ENCODE peak calls at places on chromosomes 4 and X, in nine cellular contexts. X is tibial artery, S is psoas muscle, L is GM23338, D is cardiac muscle cell, T is fibroblast of the aortic adventitia, J is tibial nerve, B is A549, E is body of pancreas. M is an unnamed sample.

GRCh38 chr4:182384496-182385155 is 141.4 kb downstream of the TENM3 start:
- DNase-seq in D (no peak), L (peak), X (no peak), T (no peak), J (no peak), E (no peak), B (no peak), S (no peak), M (no peak)

GRCh38 chr4:10706236-10706635 is 21.7 kb upstream of the CLNK start:
- DNase-seq in X (no peak), E (no peak), J (no peak), S (no peak), T (peak), L (no peak), B (no peak), D (no peak), M (no peak)

GRCh38 chr4:100581337-100581736 is 63.5 kb upstream of the EMCN start:
- DNase-seq in S (peak), D (no peak), B (peak), E (no peak), J (no peak), L (no peak), T (peak), X (no peak), M (no peak)

GRCh38 chrX:45622538-45622937 is 421.9 kb upstream of the DIPK2B start:
- DNase-seq in X (no peak), E (no peak), B (no peak), L (no peak), J (no peak), T (peak), S (no peak), D (no peak), M (no peak)

GRCh38 chrX:93422693-93423092 is 250.7 kb downstream of the NAP1L3 start:
- DNase-seq in T (peak), L (peak), D (peak), X (no peak), B (no peak), E (peak), S (no peak), J (no peak), M (no peak)

GRCh38 chr4:38330321-38330720 is 333.7 kb upstream of the KLF3 start:
- DNase-seq in X (no peak), E (no peak), T (no peak), S (no peak), D (peak), B (no peak), L (no peak), J (no peak), M (no peak)

GRCh38 chrX:154719132-154719675 is 31.7 kb downstream of the GAB3 start:
- DNase-seq in E (no peak), D (no peak), T (peak), L (no peak), J (no peak), B (no peak), S (no peak), X (no peak), M (no peak)

GRCh38 chrX:81301877-81302276 is 100.0 kb downstream of the SH3BGRL start:
- DNase-seq in S (no peak), J (no peak), B (no peak), E (no peak), X (no peak), T (peak), L (peak), D (no peak), M (no peak)

GRCh38 chrX:75303795-75304194 is 29.9 kb downstream of the UPRT start:
- DNase-seq in T (peak), L (no peak), S (no peak), D (no peak), X (no peak), B (no peak), J (no peak), E (no peak), M (no peak)

GRCh38 chr4:16417198-16417597 is 190.9 kb upstream of the TAPT1 start:
- DNase-seq in L (no peak), S (no peak), X (no peak), T (no peak), J (no peak), E (no peak), B (no peak), D (no peak), M (no peak)

GRCh38 chrX:115582035-115582870 is 21.3 kb downstream of the PLS3 start:
- DNase-seq in B (no peak), L (no peak), E (no peak), X (no peak), S (no peak), T (no peak), D (no peak), J (no peak), M (no peak)

GRCh38 chrX:133676344-133677122 is 261.2 kb upstream of the GPC4 start:
- DNase-seq in S (no peak), D (no peak), B (no peak), L (no peak), J (no peak), E (peak), T (no peak), X (no peak), M (no peak)

GRCh38 chr4:166594326-166594946 is 639.9 kb downstream of the SPOCK3 start:
- DNase-seq in L (peak), J (no peak), E (peak), X (no peak), D (peak), T (peak), S (no peak), B (peak), M (no peak)

GRCh38 chrX:133448512-133449076 is 33.3 kb upstream of the GPC4 start:
- DNase-seq in X (no peak), E (no peak), B (no peak), J (no peak), T (peak), D (peak), L (peak), S (no peak), M (no peak)

GRCh38 chrX:7927259-7928167 is at the start of gene PNPLA4:
- DNase-seq in B (peak), J (peak), S (peak), E (peak), T (peak), D (peak), L (peak), X (peak), M (peak)

GRCh38 chr4:168797176-168797575 is 212.9 kb downstream of the CBR4 start:
- DNase-seq in X (no peak), B (no peak), D (no peak), S (no peak), L (no peak), T (peak), E (no peak), J (no peak), M (no peak)

GRCh38 chr4:129545599-129546278 is 449.8 kb downstream of the C4orf33 start:
- DNase-seq in D (peak), J (peak), L (no peak), B (no peak), T (peak), X (peak), E (peak), S (peak), M (peak)

GRCh38 chrX:100083146-100083715 is 326.8 kb downstream of the PCDH19 start:
- DNase-seq in B (no peak), T (no peak), X (no peak), E (no peak), J (no peak), L (no peak), S (no peak), D (no peak), M (no peak)

GRCh38 chrX:154714925-154715324 is 36.0 kb downstream of the GAB3 start:
- DNase-seq in B (peak), J (no peak), X (no peak), D (peak), L (peak), S (no peak), E (peak), T (peak), M (no peak)

GRCh38 chr4:16194199-16194598 is 32.1 kb downstream of the TAPT1 start:
- DNase-seq in J (no peak), X (no peak), T (peak), D (no peak), B (no peak), S (no peak), L (no peak), E (no peak), M (no peak)

GRCh38 chr4:25531272-25531671 is 124.4 kb upstream of the SLC34A2 start:
- DNase-seq in S (no peak), X (no peak), E (no peak), B (no peak), D (no peak), T (no peak), L (peak), J (no peak), M (no peak)

GRCh38 chrX:3175659-3176438 is 134.6 kb downstream of the ARSF start:
- DNase-seq in B (no peak), E (no peak), J (no peak), T (peak), S (no peak), X (no peak), L (no peak), D (no peak), M (no peak)

GRCh38 chrX:19958530-19959486 is 32.1 kb downstream of the BCLAF3 start:
- DNase-seq in L (no peak), B (no peak), S (no peak), D (no peak), J (no peak), T (no peak), X (no peak), E (no peak), M (no peak)

GRCh38 chr4:3311095-3311372 is 18.2 kb downstream of the RGS12 start:
- DNase-seq in J (no peak), X (peak), T (no peak), E (peak), B (no peak), S (no peak), D (no peak), L (no peak), M (no peak)

GRCh38 chr4:95155759-95156451 is 392.9 kb downstream of the UNC5C start:
- DNase-seq in D (peak), S (no peak), E (no peak), T (peak), B (peak), L (peak), J (no peak), X (no peak), M (no peak)

GRCh38 chr4:74042681-74043080 is 4.2 kb upstream of the CXCL3 start:
- DNase-seq in E (peak), J (no peak), L (peak), T (no peak), D (no peak), S (no peak), X (no peak), B (no peak), M (no peak)

GRCh38 chr4:74047152-74047551 is 8.7 kb upstream of the CXCL3 start:
- DNase-seq in T (no peak), J (no peak), D (no peak), S (no peak), E (no peak), L (no peak), X (no peak), B (no peak), M (no peak)

GRCh38 chr4:74045772-74046171 is 7.3 kb upstream of the CXCL3 start:
- DNase-seq in D (no peak), E (no peak), T (no peak), X (no peak), S (no peak), B (no peak), J (no peak), L (no peak), M (no peak)

GRCh38 chr4:74044676-74045075 is 6.2 kb upstream of the CXCL3 start:
- DNase-seq in J (no peak), X (no peak), T (no peak), S (no peak), D (no peak), L (no peak), B (no peak), E (no peak), M (no peak)

GRCh38 chr4:74045247-74045646 is 6.8 kb upstream of the CXCL3 start:
- DNase-seq in S (no peak), T (no peak), L (no peak), J (no peak), X (no peak), D (no peak), E (no peak), B (no peak), M (no peak)
- TF ChIP-seq CTCF in S (no peak), T (no peak), L (no peak), J (no peak), X (no peak), D (no peak), E (no peak), B (no peak), M (no peak)

GRCh38 chr4:111793686-111794085 is 351.6 kb upstream of the FAM241A start:
- DNase-seq in E (no peak), B (no peak), T (no peak), X (no peak), D (no peak), J (no peak), S (no peak), L (peak), M (no peak)

GRCh38 chr4:111800551-111800950 is 344.7 kb upstream of the FAM241A start:
- DNase-seq in D (no peak), T (no peak), X (no peak), L (no peak), J (no peak), E (no peak), B (no peak), S (no peak), M (no peak)

GRCh38 chr4:111802191-111802590 is 343.1 kb upstream of the FAM241A start:
- DNase-seq in J (no peak), E (no peak), B (no peak), X (no peak), L (no peak), D (no peak), S (no peak), T (no peak), M (no peak)

GRCh38 chr4:111797455-111798163 is 347.6 kb upstream of the FAM241A start:
- DNase-seq in S (no peak), D (no peak), E (no peak), J (no peak), B (no peak), T (no peak), L (no peak), X (no peak), M (no peak)

DNA sequence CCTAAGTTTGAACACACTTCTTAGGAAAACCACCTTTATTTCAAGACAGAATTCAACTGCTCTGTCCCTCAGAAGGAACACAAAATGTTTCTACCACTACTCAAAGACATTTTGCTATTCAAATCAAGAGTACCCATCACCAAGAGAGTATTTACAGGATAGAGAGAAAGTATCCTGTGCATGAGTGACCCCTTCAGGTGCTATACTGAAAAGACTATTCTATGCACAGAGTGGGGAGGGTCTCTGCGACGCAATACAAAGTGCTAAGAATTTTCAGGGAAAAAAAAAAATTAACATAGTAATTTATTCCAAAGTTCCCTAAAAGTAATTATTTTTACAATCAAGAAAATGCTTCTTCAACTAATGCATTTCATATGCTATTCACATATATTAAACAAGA is 346.4 kb upstream of the FAM241A start:
- DNase-seq in D (peak), T (no peak), S (no peak), X (no peak), L (peak), B (no peak), E (no peak), J (no peak), M (no peak)
- TF ChIP-seq CTCF in D (no peak), T (no peak), S (no peak), X (no peak), L (peak), B (no peak), E (no peak), J (no peak), M (no peak)

GRCh38 chr4:5824635-5825034 is 68.3 kb downstream of the CRMP1 start:
- DNase-seq in E (no peak), X (no peak), L (peak), B (peak), J (no peak), S (no peak), T (peak), D (peak), M (no peak)
- TF ChIP-seq CTCF in E (peak), X (no peak), L (peak), B (peak), J (no peak), S (peak), T (peak), D (peak), M (no peak)

DNA sequence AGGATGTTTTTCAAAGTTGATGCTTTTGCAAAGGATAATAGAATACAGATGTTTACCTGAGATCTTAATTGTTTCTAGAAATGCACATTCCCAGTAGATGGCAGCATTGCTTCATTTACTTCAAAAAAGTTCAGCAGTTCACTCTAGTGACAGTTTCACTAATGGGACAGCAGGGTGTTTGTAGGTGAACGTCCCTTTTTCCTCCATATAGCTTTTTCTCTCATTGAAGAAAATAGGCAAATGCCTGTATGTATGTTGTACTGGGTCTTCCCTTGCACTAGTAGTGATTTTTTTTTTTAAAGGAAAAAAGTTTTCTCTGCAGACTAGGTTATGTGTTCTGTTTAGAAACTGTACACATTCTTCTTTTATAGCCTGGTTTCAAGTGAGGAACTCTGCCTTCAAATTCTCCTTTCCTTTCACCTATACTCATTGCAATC is 86.2 kb downstream of the EGF start:
- DNase-seq in L (peak), E (no peak), D (peak), T (peak), X (no peak), B (peak), J (no peak), S (no peak), M (no peak)
- TF ChIP-seq CTCF in L (peak), E (peak), D (peak), T (peak), X (peak), B (peak), J (peak), S (peak), M (peak)

GRCh38 chr4:67687639-67688038 is 13.3 kb downstream of the UBA6 start:
- DNase-seq in D (no peak), S (no peak), X (no peak), E (no peak), L (no peak), T (peak), J (no peak), B (no peak), M (no peak)
- TF ChIP-seq CTCF in D (no peak), S (no peak), X (no peak), E (no peak), L (no peak), T (no peak), J (no peak), B (no peak), M (no peak)

DNA sequence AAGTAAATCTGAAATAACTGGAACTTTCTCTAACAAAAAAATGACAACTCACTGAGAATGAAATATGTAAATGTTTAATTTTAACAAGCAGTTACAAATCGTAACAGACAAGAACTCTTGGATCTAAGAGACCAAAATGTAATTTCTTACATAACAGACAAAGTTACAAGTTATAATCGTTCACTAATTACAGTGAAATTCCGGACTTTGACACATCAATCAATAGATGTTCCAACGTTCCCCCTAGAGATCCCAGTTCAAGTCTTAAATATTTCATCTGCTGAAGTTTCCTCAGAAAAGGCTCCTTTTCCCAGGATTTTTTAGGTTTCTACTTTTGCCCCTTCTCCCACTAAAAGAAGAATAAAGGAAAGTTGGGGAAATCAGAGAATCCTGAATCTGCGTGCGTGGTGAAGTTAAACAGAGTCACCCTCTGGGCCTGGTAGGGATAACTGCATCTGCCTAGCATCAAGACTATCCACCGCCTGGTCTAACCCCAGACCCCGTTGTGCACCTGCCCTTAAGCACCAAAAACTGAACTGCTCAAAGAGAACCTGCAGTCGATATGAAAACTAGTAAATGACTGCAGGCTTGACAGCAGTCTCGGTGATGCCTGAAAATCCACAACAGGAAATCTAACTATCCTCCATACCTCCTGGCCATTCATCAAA is 2.3 kb downstream of the IRF2 start:
- DNase-seq in T (peak), J (no peak), E (no peak), D (no peak), L (no peak), S (no peak), B (no peak), X (no peak), M (no peak)
- TF ChIP-seq CTCF in T (peak), J (no peak), E (no peak), D (no peak), L (peak), S (no peak), B (no peak), X (no peak), M (no peak)

DNA sequence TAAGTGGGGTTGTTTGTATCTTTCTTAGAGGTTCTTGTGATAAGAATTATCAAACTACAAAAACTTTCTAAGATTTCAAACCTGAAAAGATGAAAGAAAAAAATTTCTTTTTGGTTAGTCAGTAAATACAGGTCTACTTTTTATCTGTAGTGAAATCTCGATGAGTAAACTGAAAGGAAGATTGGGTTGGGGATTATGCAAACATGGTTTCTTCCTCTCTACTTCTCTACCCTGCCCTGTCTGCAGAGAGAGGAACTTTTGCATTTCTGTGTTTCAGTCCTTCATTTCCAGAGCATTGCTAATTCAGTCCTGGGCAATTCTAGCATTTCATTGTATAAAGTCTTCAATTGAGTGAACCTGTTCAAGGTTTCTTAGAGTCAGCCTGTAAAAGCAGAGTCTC is 51.6 kb upstream of the IL2 start:
- DNase-seq in X (no peak), J (no peak), B (no peak), D (no peak), S (no peak), T (no peak), L (no peak), E (no peak), M (no peak)
- TF ChIP-seq CTCF in X (no peak), J (no peak), B (no peak), D (no peak), S (no peak), T (peak), L (no peak), E (no peak), M (no peak)

GRCh38 chr4:82776925-82777542 is 21.6 kb downstream of the SCD5 start:
- DNase-seq in S (no peak), E (no peak), J (no peak), B (no peak), T (peak), D (no peak), L (no peak), X (no peak), M (no peak)
- TF ChIP-seq CTCF in S (no peak), E (no peak), J (no peak), B (no peak), T (no peak), D (no peak), L (no peak), X (no peak), M (no peak)